ENCODE peak calls at places on chromosomes 13 and 19, in ten cellular contexts. N, D, S, W, Q, Z, K, X, R and H are unnamed samples.

GRCh38 chr19:2529473-2529918 is 53.6 kb downstream of the GADD45B start:
- DNase-seq in W (no peak), K (no peak), D (no peak), N (peak), Z (no peak), Q (no peak), R (no peak), X (no peak), S (peak), H (peak)

GRCh38 chr19:49395581-49396407 is 7.7 kb downstream of the KASH5 start:
- DNase-seq in W (no peak), R (no peak), Q (no peak), K (peak), S (no peak), X (no peak), N (no peak), Z (no peak), D (no peak), H (peak)

GRCh38 chr19:32647361-32647760 is 27.6 kb downstream of the ANKRD27 start:
- DNase-seq in Q (no peak), R (no peak), S (no peak), K (peak), N (no peak), X (no peak), Z (no peak), D (no peak), W (no peak), H (no peak)

GRCh38 chr13:52738719-52739467 is 727 bp downstream of the CNMD start:
- DNase-seq in S (no peak), X (no peak), R (peak), Z (no peak), W (no peak), N (no peak), D (peak), K (no peak), Q (no peak), H (no peak)

GRCh38 chr13:66069570-66069969 is 1160.6 kb downstream of the PCDH9 start:
- DNase-seq in Z (no peak), N (no peak), X (no peak), R (no peak), W (no peak), S (no peak), Q (no peak), D (no peak), K (no peak), H (no peak)

GRCh38 chr19:39645800-39646411 is 9.8 kb upstream of the LGALS16 start:
- DNase-seq in K (no peak), S (peak), R (peak), N (no peak), D (no peak), X (no peak), W (no peak), Z (no peak), Q (no peak), H (no peak)

GRCh38 chr19:56132316-56132822 is 8.7 kb upstream of the ZNF444 start:
- DNase-seq in K (no peak), Z (no peak), W (no peak), X (no peak), S (peak), Q (no peak), D (no peak), R (no peak), N (no peak), H (no peak)

GRCh38 chr13:84127597-84128128 is 245.4 kb upstream of the SLITRK1 start:
- DNase-seq in S (no peak), W (no peak), N (no peak), Z (no peak), Q (no peak), K (no peak), R (no peak), X (no peak), D (no peak), H (peak)

GRCh38 chr19:48600679-48601382 is 5.7 kb upstream of the SPACA4 start:
- DNase-seq in Q (no peak), K (no peak), R (no peak), X (no peak), N (no peak), Z (no peak), D (no peak), W (no peak), S (no peak), H (no peak)

GRCh38 chr13:36377822-36378480 is 31.8 kb upstream of the SPART start:
- DNase-seq in Q (no peak), D (no peak), N (no peak), W (no peak), Z (no peak), K (peak), X (no peak), S (no peak), R (no peak), H (no peak)

DNA sequence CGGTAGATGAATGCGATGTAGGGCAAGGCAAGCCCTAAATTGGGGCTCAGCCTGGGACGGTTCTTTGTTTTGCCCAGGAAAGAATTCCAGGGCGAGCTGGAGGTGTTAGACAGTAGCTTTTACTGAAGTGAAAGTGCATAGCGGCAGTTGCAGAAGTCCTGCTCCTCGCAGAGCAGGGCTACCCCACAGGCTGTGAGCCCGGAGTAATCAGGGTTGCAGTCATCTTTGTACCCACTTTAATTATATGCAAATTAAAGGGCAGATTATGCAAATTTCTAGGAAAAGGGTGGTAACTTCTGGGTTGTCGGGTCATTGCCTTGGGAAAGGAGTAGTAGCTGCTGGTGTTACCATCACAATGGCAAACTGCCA is 30.5 kb downstream of the VAV1 start:
- DNase-seq in Q (no peak), X (no peak), W (no peak), Z (no peak), D (no peak), R (no peak), K (no peak), S (no peak), N (no peak), H (peak)
- TF ChIP-seq POLR2AphosphoS5 in Q (no peak), X (no peak), W (no peak), Z (peak), D (no peak), R (no peak), K (no peak), S (no peak), N (no peak), H (no peak)

GRCh38 chr19:934197-934840 is 8.5 kb downstream of the ARID3A start:
- DNase-seq in Q (no peak), W (no peak), S (no peak), N (no peak), K (no peak), D (no peak), Z (no peak), R (no peak), X (no peak), H (no peak)

GRCh38 chr19:932647-933552 is 7.1 kb downstream of the ARID3A start:
- DNase-seq in Q (peak), S (no peak), K (peak), W (peak), D (no peak), Z (no peak), R (peak), X (no peak), N (peak), H (peak)

GRCh38 chr19:933553-933882 is 7.7 kb downstream of the ARID3A start:
- DNase-seq in S (no peak), R (no peak), Q (no peak), Z (no peak), N (no peak), D (no peak), W (no peak), K (no peak), X (no peak), H (no peak)

GRCh38 chr19:936175-936546 is 10.3 kb downstream of the ARID3A start:
- DNase-seq in R (no peak), W (no peak), X (no peak), D (no peak), K (no peak), Z (no peak), N (no peak), S (no peak), Q (no peak), H (no peak)

DNA sequence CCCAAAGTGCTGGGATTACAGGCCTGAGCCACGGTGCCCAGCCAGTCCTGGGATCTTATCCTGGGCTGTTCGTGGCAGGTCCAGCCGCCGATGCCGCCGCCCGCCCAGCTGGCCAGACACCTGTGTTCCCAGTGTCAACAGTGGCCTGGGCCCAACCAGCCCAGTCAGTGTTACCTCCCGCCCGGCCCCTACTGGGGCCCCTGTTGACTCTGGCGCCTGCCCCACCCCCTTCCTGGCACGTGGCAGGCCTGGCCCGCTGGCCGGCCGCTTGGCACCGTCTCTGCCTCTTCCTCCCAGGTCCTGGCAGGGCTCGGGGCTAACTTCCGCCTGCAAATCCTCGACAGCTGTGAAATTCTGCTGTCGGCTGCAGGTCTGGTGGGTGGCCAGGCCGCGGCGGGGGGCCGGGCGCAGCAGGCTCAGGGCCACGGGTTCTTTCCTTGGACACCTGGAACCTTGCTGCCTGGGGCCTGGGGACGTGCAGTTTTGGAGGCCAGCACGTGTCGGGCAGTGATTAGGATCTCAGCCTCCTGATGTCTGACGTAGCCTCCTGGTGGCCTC is 9.1 kb downstream of the ARID3A start:
- DNase-seq in Q (peak), S (peak), K (peak), D (peak), W (peak), R (no peak), X (peak), Z (no peak), N (peak), H (peak)
- TF ChIP-seq CTCF in Q (no peak), S (peak), K (no peak), D (no peak), W (no peak), R (no peak), X (no peak), Z (no peak), N (no peak), H (no peak)

DNA sequence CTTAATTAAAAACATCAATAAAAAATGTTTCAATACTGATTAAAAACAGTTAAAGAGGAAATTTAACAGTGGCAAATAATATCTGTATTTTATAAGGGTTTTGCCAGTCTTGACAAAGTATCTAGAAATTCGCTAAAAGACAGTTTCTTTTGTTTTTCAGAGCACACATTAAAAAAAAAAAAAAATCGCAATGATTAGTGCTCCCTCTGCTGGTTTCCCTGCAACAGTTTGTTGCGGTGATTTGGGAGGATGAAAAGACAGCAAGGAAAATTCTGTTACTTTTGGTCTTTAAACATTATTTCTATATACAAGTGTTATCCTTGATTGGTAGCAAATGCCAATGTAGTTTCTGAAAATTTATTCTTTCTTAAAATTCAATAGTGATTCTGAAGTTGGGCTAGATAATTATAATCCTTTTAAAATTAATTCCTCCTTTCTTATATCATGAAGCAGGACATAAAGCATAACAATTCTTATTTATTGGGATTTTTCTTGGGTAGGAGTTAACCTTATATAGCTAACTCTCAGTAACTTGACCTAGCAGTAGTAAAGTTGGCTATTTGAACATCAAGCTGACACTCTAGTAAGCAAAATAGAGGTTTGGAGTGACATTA is 23.1 kb upstream of the SPRY2 start:
- DNase-seq in D (no peak), N (no peak), W (no peak), Z (no peak), K (peak), X (no peak), S (peak), R (no peak), Q (no peak), H (no peak)
- TF ChIP-seq EP300 in D (no peak), N (no peak), W (no peak), Z (no peak), K (no peak), X (no peak), S (no peak), R (no peak), Q (no peak), H (no peak)

GRCh38 chr19:12778905-12779161 is 3.5 kb upstream of the HOOK2 start:
- DNase-seq in R (no peak), S (no peak), D (no peak), X (no peak), N (no peak), Z (no peak), Q (no peak), W (no peak), K (no peak), H (no peak)
- TF ChIP-seq POLR2AphosphoS5 in R (no peak), S (no peak), D (no peak), X (no peak), N (no peak), Z (no peak), Q (no peak), W (no peak), K (no peak), H (no peak)